ENCODE peak calls at places on chromosomes 6 and 20, in eight cellular contexts. R, S, N, U, X, J, B and Q are unnamed samples.

GRCh38 chr20:17867119-17867518 is 101.5 kb downstream of the SNX5 start:
- DNase-seq in B (no peak), R (no peak), N (no peak), U (no peak), X (no peak), J (no peak), S (no peak), Q (no peak)

GRCh38 chr6:144113366-144113765 is 18.0 kb upstream of the SF3B5 start:
- DNase-seq in B (no peak), X (no peak), N (no peak), U (no peak), J (no peak), S (no peak), R (no peak), Q (no peak)

GRCh38 chr6:167525774-167526173 is 200.9 kb downstream of the TTLL2 start:
- DNase-seq in J (no peak), S (no peak), U (no peak), N (no peak), B (no peak), X (no peak), R (no peak), Q (no peak)

GRCh38 chr6:34934516-34934915 is 45.5 kb downstream of the ANKS1A start:
- DNase-seq in S (peak), J (no peak), N (no peak), U (no peak), B (no peak), X (no peak), R (no peak), Q (no peak)

GRCh38 chr6:133132092-133132491 is 109.1 kb upstream of the EYA4 start:
- DNase-seq in J (no peak), R (no peak), U (no peak), X (no peak), N (no peak), S (peak), B (no peak), Q (peak)

GRCh38 chr20:24048014-24048611 is 59.5 kb upstream of the GGTLC1 start:
- DNase-seq in R (no peak), B (no peak), J (no peak), X (no peak), N (no peak), U (no peak), S (no peak), Q (no peak)

GRCh38 chr20:57320358-57320757 is 9.2 kb upstream of the SPO11 start:
- DNase-seq in S (no peak), B (no peak), J (no peak), X (no peak), R (no peak), N (no peak), U (no peak), Q (no peak)

GRCh38 chr20:43853918-43854317 is 60.7 kb upstream of the TOX2 start:
- DNase-seq in N (no peak), B (no peak), S (no peak), X (no peak), U (no peak), J (no peak), R (no peak), Q (no peak)

GRCh38 chr6:41813956-41814355 is 26.5 kb downstream of the TOMM6 start:
- DNase-seq in R (no peak), X (no peak), J (no peak), N (no peak), B (no peak), U (no peak), S (no peak), Q (no peak)

GRCh38 chr6:170024940-170025339 is 265.9 kb downstream of the DLL1 start:
- DNase-seq in R (no peak), N (no peak), B (no peak), S (peak), U (no peak), X (no peak), J (no peak), Q (no peak)

GRCh38 chr20:17519606-17520285 is 11.4 kb downstream of the BFSP1 start:
- DNase-seq in B (no peak), R (no peak), N (no peak), U (no peak), X (no peak), J (no peak), S (no peak), Q (no peak)

GRCh38 chr6:134317471-134318131 is at the start of gene SGK1:
- DNase-seq in N (no peak), R (no peak), J (peak), U (no peak), B (no peak), S (peak), X (peak), Q (peak)

GRCh38 chr6:46217671-46218131 is 46.9 kb upstream of the ENPP5 start:
- DNase-seq in U (no peak), J (no peak), X (peak), B (no peak), N (no peak), R (no peak), S (no peak), Q (no peak)

GRCh38 chr20:44153636-44154043 is 33.3 kb downstream of the JPH2 start:
- DNase-seq in R (no peak), S (peak), J (peak), U (no peak), N (no peak), X (peak), B (peak), Q (no peak)

GRCh38 chr6:57262491-57262890 is 40.4 kb upstream of the RAB23 start:
- DNase-seq in X (no peak), B (no peak), S (no peak), U (no peak), R (no peak), J (no peak), N (no peak), Q (no peak)

GRCh38 chr6:85449388-85449817 is 480 bp upstream of the NT5E start:
- DNase-seq in B (no peak), R (no peak), U (no peak), J (peak), N (no peak), X (peak), S (peak), Q (no peak)

GRCh38 chr20:58103961-58104360 is 124.5 kb downstream of the ANKRD60 start:
- DNase-seq in R (no peak), X (no peak), S (no peak), N (no peak), J (no peak), B (no peak), U (no peak), Q (no peak)

GRCh38 chr6:127946388-127946787 is 45.5 kb upstream of the THEMIS start:
- DNase-seq in B (no peak), N (no peak), U (no peak), J (no peak), S (no peak), X (no peak), R (no peak), Q (no peak)

GRCh38 chr6:3363296-3364025 is 93.4 kb downstream of the SLC22A23 start:
- DNase-seq in B (no peak), U (no peak), S (no peak), N (no peak), R (no peak), X (no peak), J (no peak), Q (peak)

GRCh38 chr6:47729019-47729418 is 30.6 kb downstream of the ADGRF4 start:
- DNase-seq in R (no peak), U (no peak), S (peak), J (no peak), N (no peak), B (no peak), X (no peak), Q (no peak)

GRCh38 chr6:21494505-21494904 is 99.0 kb upstream of the SOX4 start:
- DNase-seq in R (no peak), J (no peak), B (no peak), N (no peak), U (peak), X (no peak), S (no peak), Q (no peak)

GRCh38 chr20:45354423-45355208 is 6.4 kb upstream of the SDC4 start:
- DNase-seq in X (peak), R (no peak), U (no peak), J (no peak), N (no peak), S (peak), B (no peak), Q (no peak)

GRCh38 chr20:5316188-5317158 is at the start of gene PROKR2:
- DNase-seq in X (peak), B (no peak), J (no peak), N (no peak), S (no peak), R (no peak), U (peak), Q (peak)

GRCh38 chr6:35258858-35259193 is 709 bp upstream of the ZNF76 start:
- DNase-seq in S (peak), N (no peak), R (no peak), J (no peak), B (no peak), X (peak), U (no peak), Q (peak)

GRCh38 chr6:42260424-42260888 is 42.8 kb upstream of the MRPS10 start:
- DNase-seq in N (no peak), S (no peak), J (no peak), U (peak), X (no peak), R (no peak), B (no peak), Q (peak)

GRCh38 chr6:73079611-73079955 is 145.7 kb downstream of the KHDC1L start:
- DNase-seq in N (no peak), S (peak), U (no peak), R (no peak), B (no peak), J (no peak), X (no peak), Q (no peak)

GRCh38 chr6:42041131-42042055 is 8.9 kb upstream of the TAF8 start:
- DNase-seq in U (no peak), B (no peak), N (no peak), R (no peak), S (no peak), X (no peak), J (no peak), Q (peak)